ENCODE peak calls at places on chromosomes 3 and 15, in five cellular contexts. One of them, this sample, is unnamed.

GRCh38 chr3:184354121-184354728 is 7.2 kb downstream of the CLCN2 start:
- DNase-seq in AG04450: no peak
- DNase-seq in endothelial cell: peak
- DNase-seq in neural progenitor cell: peak
- DNase-seq in uterus: no peak
- DNase-seq in this sample: peak

GRCh38 chr3:160840590-160840989 is 84.6 kb downstream of the PPM1L start:
- DNase-seq in endothelial cell: no peak
- DNase-seq in AG04450: no peak
- DNase-seq in neural progenitor cell: no peak
- DNase-seq in uterus: no peak
- DNase-seq in this sample: no peak

GRCh38 chr3:38149701-38150100 is 11.2 kb downstream of the MYD88 start:
- DNase-seq in AG04450: no peak
- DNase-seq in uterus: no peak
- DNase-seq in neural progenitor cell: no peak
- DNase-seq in endothelial cell: no peak
- DNase-seq in this sample: no peak

GRCh38 chr3:74559301-74559700 is 55.2 kb downstream of the CNTN3 start:
- DNase-seq in uterus: no peak
- DNase-seq in AG04450: no peak
- DNase-seq in neural progenitor cell: peak
- DNase-seq in endothelial cell: no peak
- DNase-seq in this sample: no peak

GRCh38 chr3:74862501-74862900 is 248.0 kb upstream of the CNTN3 start:
- DNase-seq in AG04450: no peak
- DNase-seq in endothelial cell: no peak
- DNase-seq in neural progenitor cell: no peak
- DNase-seq in uterus: no peak
- DNase-seq in this sample: no peak

GRCh38 chr15:92654662-92655061 is 913 bp downstream of the FAM174B start:
- DNase-seq in uterus: no peak
- DNase-seq in AG04450: no peak
- DNase-seq in neural progenitor cell: no peak
- DNase-seq in endothelial cell: no peak
- DNase-seq in this sample: no peak

GRCh38 chr15:95872366-95872771 is 458.1 kb upstream of the NR2F2 start:
- DNase-seq in endothelial cell: no peak
- DNase-seq in uterus: no peak
- DNase-seq in neural progenitor cell: no peak
- DNase-seq in AG04450: peak
- DNase-seq in this sample: no peak

GRCh38 chr3:27910456-27910855 is 188.3 kb upstream of the EOMES start:
- DNase-seq in endothelial cell: no peak
- DNase-seq in uterus: peak
- DNase-seq in neural progenitor cell: no peak
- DNase-seq in AG04450: no peak
- DNase-seq in this sample: no peak

GRCh38 chr15:45112592-45113379 is 1.2 kb downstream of the DUOX2 start:
- DNase-seq in uterus: no peak
- DNase-seq in AG04450: no peak
- DNase-seq in neural progenitor cell: peak
- DNase-seq in endothelial cell: peak
- DNase-seq in this sample: no peak

GRCh38 chr3:143236226-143236964 is 116.8 kb downstream of the CHST2 start:
- DNase-seq in endothelial cell: no peak
- DNase-seq in AG04450: no peak
- DNase-seq in uterus: no peak
- DNase-seq in neural progenitor cell: peak
- DNase-seq in this sample: no peak

GRCh38 chr3:136659253-136659652 is 92.9 kb downstream of the STAG1 start:
- DNase-seq in uterus: no peak
- DNase-seq in AG04450: peak
- DNase-seq in neural progenitor cell: peak
- DNase-seq in endothelial cell: no peak
- DNase-seq in this sample: no peak

GRCh38 chr3:31226331-31226730 is 306.4 kb upstream of the STT3B start:
- DNase-seq in endothelial cell: no peak
- DNase-seq in AG04450: no peak
- DNase-seq in uterus: no peak
- DNase-seq in neural progenitor cell: no peak
- DNase-seq in this sample: no peak

GRCh38 chr3:135090020-135090717 is 295.1 kb downstream of the EPHB1 start:
- DNase-seq in neural progenitor cell: no peak
- DNase-seq in uterus: no peak
- DNase-seq in endothelial cell: no peak
- DNase-seq in AG04450: no peak
- DNase-seq in this sample: no peak

GRCh38 chr3:112604536-112604935 is 36.4 kb downstream of the CCDC80 start:
- DNase-seq in neural progenitor cell: no peak
- DNase-seq in endothelial cell: peak
- DNase-seq in uterus: no peak
- DNase-seq in AG04450: peak
- DNase-seq in this sample: no peak

DNA sequence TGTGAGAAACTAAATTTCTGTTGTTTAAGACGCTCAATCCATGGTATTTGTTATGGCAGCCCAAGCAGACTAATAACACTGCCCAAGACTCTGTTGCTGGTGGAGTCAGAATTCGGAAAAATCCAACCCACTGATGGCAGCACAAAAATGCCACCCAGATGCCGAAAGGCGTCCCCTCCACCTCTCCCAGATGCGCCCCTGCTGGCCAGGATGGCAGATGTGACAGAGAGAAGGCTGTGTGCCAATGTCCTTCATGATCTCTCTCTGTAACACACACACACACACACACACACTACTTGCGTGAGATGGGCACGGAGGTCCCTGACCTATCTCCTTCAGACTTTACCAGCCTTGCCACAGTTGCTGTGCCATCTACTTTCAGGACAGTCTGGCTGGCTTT is 10.9 kb upstream of the LYSMD4 start:
- DNase-seq in neural progenitor cell: no peak
- DNase-seq in uterus: no peak
- DNase-seq in AG04450: no peak
- DNase-seq in endothelial cell: no peak
- DNase-seq in this sample: no peak
- TF ChIP-seq CTCF in neural progenitor cell: peak
- TF ChIP-seq CTCF in uterus: no peak
- TF ChIP-seq CTCF in AG04450: no peak
- TF ChIP-seq CTCF in endothelial cell: no peak
- TF ChIP-seq CTCF in this sample: no peak

DNA sequence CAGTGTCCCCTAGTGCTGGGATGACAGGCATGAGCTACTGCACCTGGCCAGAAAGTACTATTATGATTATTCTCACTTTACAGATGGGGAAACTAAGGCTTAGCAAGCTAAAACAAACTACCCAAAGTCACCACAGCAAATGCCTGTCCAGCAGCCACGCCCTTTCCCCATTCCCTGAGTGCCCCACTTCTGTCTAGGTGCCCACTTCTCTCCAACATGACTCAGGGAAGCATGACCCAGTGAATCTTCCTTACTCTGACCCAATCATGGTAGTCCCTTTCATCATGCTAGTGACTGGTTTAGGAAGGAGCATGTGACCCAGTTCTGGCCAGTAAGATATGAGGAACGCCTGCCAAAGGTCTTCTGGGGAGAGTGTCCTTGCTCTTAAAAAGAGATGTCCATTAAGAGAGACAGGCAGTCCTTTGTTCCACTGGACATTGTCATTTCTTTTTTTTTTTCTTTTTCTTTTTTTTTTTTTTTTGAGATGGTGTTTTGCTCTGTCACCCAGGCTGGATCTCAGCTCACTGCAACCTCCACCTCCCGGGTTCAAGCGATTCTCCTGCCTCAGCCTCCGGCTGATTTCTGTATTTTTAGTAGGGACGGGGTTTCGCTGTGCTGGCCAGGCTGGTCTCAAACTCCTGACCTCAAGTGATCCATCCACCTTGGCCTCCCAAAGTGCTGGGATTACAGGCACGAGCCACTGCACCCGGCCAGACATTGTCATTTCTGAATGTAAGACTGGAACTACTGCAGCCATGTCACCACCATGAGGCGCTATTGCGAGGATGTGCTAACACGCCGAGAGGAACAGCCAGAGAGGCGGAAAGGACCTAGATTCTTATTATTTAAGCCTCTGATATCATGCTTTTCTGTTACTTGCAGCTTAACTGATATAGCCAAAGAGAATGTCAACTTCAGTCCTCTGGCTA is 19.8 kb downstream of the MEGF11 start:
- DNase-seq in neural progenitor cell: peak
- DNase-seq in AG04450: no peak
- DNase-seq in endothelial cell: peak
- DNase-seq in uterus: no peak
- DNase-seq in this sample: no peak
- TF ChIP-seq CTCF in neural progenitor cell: peak
- TF ChIP-seq CTCF in AG04450: no peak
- TF ChIP-seq CTCF in endothelial cell: no peak
- TF ChIP-seq CTCF in uterus: no peak
- TF ChIP-seq CTCF in this sample: no peak

GRCh38 chr15:89772933-89773583 is 3.1 kb upstream of the MESP2 start:
- DNase-seq in AG04450: no peak
- DNase-seq in uterus: no peak
- DNase-seq in neural progenitor cell: no peak
- DNase-seq in endothelial cell: no peak
- DNase-seq in this sample: no peak
- TF ChIP-seq CTCF in AG04450: peak
- TF ChIP-seq CTCF in uterus: no peak
- TF ChIP-seq CTCF in neural progenitor cell: no peak
- TF ChIP-seq CTCF in endothelial cell: no peak
- TF ChIP-seq CTCF in this sample: no peak

GRCh38 chr3:15051531-15051930 is 13.6 kb downstream of the MRPS25 start:
- DNase-seq in neural progenitor cell: peak
- DNase-seq in uterus: no peak
- DNase-seq in endothelial cell: peak
- DNase-seq in AG04450: no peak
- DNase-seq in this sample: peak
- TF ChIP-seq CTCF in neural progenitor cell: peak
- TF ChIP-seq CTCF in uterus: no peak
- TF ChIP-seq CTCF in endothelial cell: peak
- TF ChIP-seq CTCF in AG04450: peak
- TF ChIP-seq CTCF in this sample: peak

GRCh38 chr3:55826097-55826496 is 339.0 kb upstream of the WNT5A start:
- DNase-seq in uterus: no peak
- DNase-seq in endothelial cell: no peak
- DNase-seq in neural progenitor cell: no peak
- DNase-seq in AG04450: no peak
- DNase-seq in this sample: no peak

GRCh38 chr3:55826731-55827496 is 339.8 kb upstream of the WNT5A start:
- DNase-seq in neural progenitor cell: no peak
- DNase-seq in endothelial cell: no peak
- DNase-seq in AG04450: no peak
- DNase-seq in uterus: no peak
- DNase-seq in this sample: no peak

GRCh38 chr3:55823001-55823400 is 335.9 kb upstream of the WNT5A start:
- DNase-seq in neural progenitor cell: no peak
- DNase-seq in uterus: no peak
- DNase-seq in AG04450: no peak
- DNase-seq in endothelial cell: no peak
- DNase-seq in this sample: no peak

GRCh38 chr3:55824406-55824805 is 337.3 kb upstream of the WNT5A start:
- DNase-seq in endothelial cell: no peak
- DNase-seq in uterus: no peak
- DNase-seq in neural progenitor cell: no peak
- DNase-seq in AG04450: no peak
- DNase-seq in this sample: no peak

DNA sequence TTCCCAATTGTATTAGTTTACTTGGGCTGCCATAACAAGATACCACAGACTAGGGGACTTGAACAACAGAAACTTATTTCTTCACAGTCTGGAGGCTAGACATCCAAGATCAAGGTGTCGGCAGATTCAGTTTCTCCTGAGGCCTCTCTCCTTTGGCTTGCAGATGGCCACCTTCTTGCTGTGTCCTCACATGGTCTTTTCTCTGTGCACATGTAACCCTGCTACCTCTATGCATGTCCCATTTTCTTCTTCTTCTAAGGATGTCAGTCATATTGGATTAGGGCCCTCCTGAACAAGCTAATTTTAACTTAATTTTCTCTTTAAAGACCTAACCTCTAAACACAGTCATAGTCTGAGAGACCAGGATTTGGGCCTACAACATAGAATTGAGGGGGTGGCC is 336.7 kb upstream of the WNT5A start:
- DNase-seq in AG04450: no peak
- DNase-seq in uterus: no peak
- DNase-seq in endothelial cell: no peak
- DNase-seq in neural progenitor cell: no peak
- DNase-seq in this sample: no peak
- TF ChIP-seq CTCF in AG04450: no peak
- TF ChIP-seq CTCF in uterus: no peak
- TF ChIP-seq CTCF in endothelial cell: no peak
- TF ChIP-seq CTCF in neural progenitor cell: no peak
- TF ChIP-seq CTCF in this sample: no peak

GRCh38 chr3:65170357-65171090 is 482.7 kb upstream of the ADAMTS9 start:
- DNase-seq in neural progenitor cell: peak
- DNase-seq in endothelial cell: no peak
- DNase-seq in uterus: peak
- DNase-seq in AG04450: peak
- DNase-seq in this sample: no peak
- TF ChIP-seq CTCF in neural progenitor cell: peak
- TF ChIP-seq CTCF in endothelial cell: peak
- TF ChIP-seq CTCF in uterus: no peak
- TF ChIP-seq CTCF in AG04450: peak
- TF ChIP-seq CTCF in this sample: no peak

DNA sequence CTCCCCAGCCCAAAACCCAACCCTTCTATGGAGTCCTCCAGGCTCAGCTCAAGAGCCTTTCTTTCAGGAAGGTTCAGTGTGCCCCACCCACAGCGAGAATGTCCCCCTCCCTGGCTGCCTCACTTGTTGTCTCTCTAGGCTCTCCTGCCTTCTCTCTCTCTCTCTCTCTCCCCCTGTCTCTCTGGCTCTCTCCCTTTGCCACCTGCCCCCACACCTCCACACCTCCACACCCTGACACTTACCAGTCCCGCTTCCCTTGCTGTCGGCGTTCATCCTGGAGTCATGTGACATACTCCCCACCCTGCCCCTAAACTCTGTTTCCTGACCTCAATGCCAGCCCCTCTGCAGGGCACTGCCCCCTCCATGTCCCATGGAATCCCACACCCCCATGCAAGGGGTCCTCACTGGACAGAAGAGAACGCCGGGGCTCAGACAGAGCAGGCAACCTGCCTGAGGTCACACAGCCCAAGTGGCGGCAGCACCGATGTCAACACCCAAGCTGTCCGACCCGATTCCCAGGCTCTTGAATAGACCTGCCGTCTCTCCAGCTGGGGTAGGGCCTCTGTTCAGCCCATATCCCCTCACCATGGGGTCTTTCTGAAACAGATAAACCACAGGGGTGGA is 28.5 kb upstream of the SLC6A6 start:
- DNase-seq in uterus: no peak
- DNase-seq in AG04450: no peak
- DNase-seq in endothelial cell: no peak
- DNase-seq in neural progenitor cell: no peak
- DNase-seq in this sample: no peak
- TF ChIP-seq CTCF in uterus: no peak
- TF ChIP-seq CTCF in AG04450: no peak
- TF ChIP-seq CTCF in endothelial cell: no peak
- TF ChIP-seq CTCF in neural progenitor cell: no peak
- TF ChIP-seq CTCF in this sample: no peak

This sample was measured in GM13976.